ENCODE peak calls at places on chromosome X, in four cellular contexts. One of them, this sample, is unnamed.

GRCh38 chrX:51463322-51463721 is 33.1 kb downstream of the NUDT11 start:
- DNase-seq in GM18507: no peak
- DNase-seq in fibroblast of lung: peak
- DNase-seq in activated T-cell treated with anti-CD3 and anti-CD28 coated beads for 1 hour: no peak
- DNase-seq in this sample: no peak

GRCh38 chrX:46263494-46263893 is 281.7 kb downstream of the ZNF674 start:
- DNase-seq in GM18507: no peak
- DNase-seq in fibroblast of lung: peak
- DNase-seq in activated T-cell treated with anti-CD3 and anti-CD28 coated beads for 1 hour: no peak
- DNase-seq in this sample: no peak

GRCh38 chrX:14927391-14927790 is 54.2 kb downstream of the MOSPD2 start:
- DNase-seq in GM18507: no peak
- DNase-seq in fibroblast of lung: peak
- DNase-seq in activated T-cell treated with anti-CD3 and anti-CD28 coated beads for 1 hour: no peak
- DNase-seq in this sample: no peak

GRCh38 chrX:103886624-103887023 is 54.6 kb upstream of the RAB9B start:
- DNase-seq in GM18507: no peak
- DNase-seq in fibroblast of lung: no peak
- DNase-seq in activated T-cell treated with anti-CD3 and anti-CD28 coated beads for 1 hour: no peak
- DNase-seq in this sample: no peak

GRCh38 chrX:153411255-153411987 is at the start of gene ZFP92:
- DNase-seq in GM18507: peak
- DNase-seq in fibroblast of lung: no peak
- DNase-seq in activated T-cell treated with anti-CD3 and anti-CD28 coated beads for 1 hour: no peak
- DNase-seq in this sample: peak

GRCh38 chrX:149903889-149904748 is 23.1 kb downstream of the MAGEA8 start:
- DNase-seq in GM18507: no peak
- DNase-seq in fibroblast of lung: peak
- DNase-seq in activated T-cell treated with anti-CD3 and anti-CD28 coated beads for 1 hour: no peak
- DNase-seq in this sample: no peak

GRCh38 chrX:103830848-103831247 is 1.2 kb downstream of the RAB9B start:
- DNase-seq in GM18507: no peak
- DNase-seq in fibroblast of lung: no peak
- DNase-seq in activated T-cell treated with anti-CD3 and anti-CD28 coated beads for 1 hour: no peak
- DNase-seq in this sample: no peak

GRCh38 chrX:45815389-45815788 is 614.7 kb upstream of the DIPK2B start:
- DNase-seq in GM18507: no peak
- DNase-seq in fibroblast of lung: peak
- DNase-seq in activated T-cell treated with anti-CD3 and anti-CD28 coated beads for 1 hour: no peak
- DNase-seq in this sample: no peak

GRCh38 chrX:13029341-13029740 is 15.1 kb downstream of the FAM9C start:
- DNase-seq in GM18507: no peak
- DNase-seq in fibroblast of lung: peak
- DNase-seq in activated T-cell treated with anti-CD3 and anti-CD28 coated beads for 1 hour: peak
- DNase-seq in this sample: no peak

GRCh38 chrX:14702145-14702544 is 170.7 kb downstream of the FANCB start:
- DNase-seq in GM18507: no peak
- DNase-seq in fibroblast of lung: no peak
- DNase-seq in activated T-cell treated with anti-CD3 and anti-CD28 coated beads for 1 hour: no peak
- DNase-seq in this sample: no peak

GRCh38 chrX:149248073-149248625 is 257.0 kb downstream of the IDS start:
- DNase-seq in GM18507: no peak
- DNase-seq in fibroblast of lung: no peak
- DNase-seq in activated T-cell treated with anti-CD3 and anti-CD28 coated beads for 1 hour: no peak
- DNase-seq in this sample: no peak

GRCh38 chrX:38657562-38657961 is 96.2 kb downstream of the TSPAN7 start:
- DNase-seq in GM18507: no peak
- DNase-seq in fibroblast of lung: no peak
- DNase-seq in activated T-cell treated with anti-CD3 and anti-CD28 coated beads for 1 hour: no peak
- DNase-seq in this sample: no peak

This sample was measured in stimulated activated CD4-positive, alpha-beta T cell treated with anti-CD3 and anti-CD28 coated beads, Interleukin-2, amount 100 ng/mL, for 48 hours.